ENCODE peak calls at places on chromosome 13, in six cellular contexts. One of them, this sample, is unnamed.

GRCh38 chr13:42173789-42174343 is 98.1 kb upstream of the AKAP11 start:
- DNase-seq in heart left ventricle: no peak
- DNase-seq in thyroid gland: no peak
- DNase-seq in astrocyte of the spinal cord: no peak
- DNase-seq in GM12865: no peak
- DNase-seq in AG09309: no peak
- DNase-seq in this sample: no peak

GRCh38 chr13:63942372-63942771 is 2526.7 kb upstream of the PCDH20 start:
- DNase-seq in heart left ventricle: no peak
- DNase-seq in thyroid gland: peak
- DNase-seq in astrocyte of the spinal cord: no peak
- DNase-seq in GM12865: no peak
- DNase-seq in AG09309: no peak
- DNase-seq in this sample: peak

GRCh38 chr13:48178126-48178525 is 54.9 kb upstream of the ITM2B start:
- DNase-seq in heart left ventricle: no peak
- DNase-seq in thyroid gland: no peak
- DNase-seq in astrocyte of the spinal cord: no peak
- DNase-seq in GM12865: no peak
- DNase-seq in AG09309: no peak
- DNase-seq in this sample: peak

GRCh38 chr13:51929699-51930098 is 67.9 kb downstream of the CCDC70 start:
- DNase-seq in heart left ventricle: no peak
- DNase-seq in thyroid gland: no peak
- DNase-seq in astrocyte of the spinal cord: no peak
- DNase-seq in GM12865: no peak
- DNase-seq in AG09309: no peak
- DNase-seq in this sample: no peak

GRCh38 chr13:98509271-98510155 is 67.4 kb downstream of the STK24 start:
- DNase-seq in heart left ventricle: peak
- DNase-seq in thyroid gland: peak
- DNase-seq in astrocyte of the spinal cord: peak
- DNase-seq in GM12865: peak
- DNase-seq in AG09309: peak
- DNase-seq in this sample: peak

GRCh38 chr13:25372275-25373081 is 704 bp downstream of the ATP8A2 start:
- DNase-seq in heart left ventricle: no peak
- DNase-seq in thyroid gland: no peak
- DNase-seq in astrocyte of the spinal cord: no peak
- DNase-seq in GM12865: no peak
- DNase-seq in AG09309: no peak
- DNase-seq in this sample: no peak

GRCh38 chr13:97948041-97948440 is 5.4 kb upstream of the IPO5 start:
- DNase-seq in heart left ventricle: no peak
- DNase-seq in thyroid gland: no peak
- DNase-seq in astrocyte of the spinal cord: no peak
- DNase-seq in GM12865: no peak
- DNase-seq in AG09309: no peak
- DNase-seq in this sample: no peak

GRCh38 chr13:84126671-84127171 is 244.4 kb upstream of the SLITRK1 start:
- DNase-seq in heart left ventricle: no peak
- DNase-seq in thyroid gland: peak
- DNase-seq in astrocyte of the spinal cord: no peak
- DNase-seq in GM12865: peak
- DNase-seq in AG09309: no peak
- DNase-seq in this sample: no peak

GRCh38 chr13:50989476-50989875 is 79.9 kb downstream of the RNASEH2B start:
- DNase-seq in heart left ventricle: no peak
- DNase-seq in thyroid gland: no peak
- DNase-seq in astrocyte of the spinal cord: peak
- DNase-seq in GM12865: no peak
- DNase-seq in AG09309: no peak
- DNase-seq in this sample: peak

GRCh38 chr13:112771139-112771876 is 81.5 kb downstream of the ATP11A start:
- DNase-seq in heart left ventricle: no peak
- DNase-seq in thyroid gland: peak
- DNase-seq in astrocyte of the spinal cord: no peak
- DNase-seq in GM12865: no peak
- DNase-seq in AG09309: no peak
- DNase-seq in this sample: no peak

GRCh38 chr13:50779443-50780200 is 63.9 kb downstream of the DLEU7 start:
- DNase-seq in heart left ventricle: no peak
- DNase-seq in thyroid gland: no peak
- DNase-seq in astrocyte of the spinal cord: no peak
- DNase-seq in GM12865: no peak
- DNase-seq in AG09309: no peak
- DNase-seq in this sample: no peak

GRCh38 chr13:53010374-53011105 is 18.1 kb upstream of the OLFM4 start:
- DNase-seq in heart left ventricle: no peak
- DNase-seq in thyroid gland: peak
- DNase-seq in astrocyte of the spinal cord: no peak
- DNase-seq in GM12865: no peak
- DNase-seq in AG09309: no peak
- DNase-seq in this sample: no peak

GRCh38 chr13:51148952-51149573 is 38.0 kb upstream of the C13orf42 start:
- DNase-seq in heart left ventricle: no peak
- DNase-seq in thyroid gland: peak
- DNase-seq in astrocyte of the spinal cord: peak
- DNase-seq in GM12865: peak
- DNase-seq in AG09309: peak
- DNase-seq in this sample: peak

GRCh38 chr13:48126944-48127814 is 32.3 kb upstream of the MED4 start:
- DNase-seq in heart left ventricle: peak
- DNase-seq in thyroid gland: peak
- DNase-seq in astrocyte of the spinal cord: peak
- DNase-seq in GM12865: peak
- DNase-seq in AG09309: peak
- DNase-seq in this sample: peak

GRCh38 chr13:79749985-79750551 is 269.1 kb downstream of the NDFIP2 start:
- DNase-seq in heart left ventricle: peak
- DNase-seq in thyroid gland: peak
- DNase-seq in astrocyte of the spinal cord: peak
- DNase-seq in GM12865: no peak
- DNase-seq in AG09309: peak
- DNase-seq in this sample: peak

GRCh38 chr13:101985321-101985720 is 416.5 kb downstream of the FGF14 start:
- DNase-seq in heart left ventricle: no peak
- DNase-seq in thyroid gland: no peak
- DNase-seq in astrocyte of the spinal cord: peak
- DNase-seq in GM12865: no peak
- DNase-seq in AG09309: no peak
- DNase-seq in this sample: peak

GRCh38 chr13:97256343-97256783 is 34.2 kb downstream of the MBNL2 start:
- DNase-seq in heart left ventricle: no peak
- DNase-seq in thyroid gland: no peak
- DNase-seq in astrocyte of the spinal cord: peak
- DNase-seq in GM12865: no peak
- DNase-seq in AG09309: peak
- DNase-seq in this sample: peak

GRCh38 chr13:101925731-101926130 is 473.3 kb downstream of the ITGBL1 start:
- DNase-seq in heart left ventricle: no peak
- DNase-seq in thyroid gland: no peak
- DNase-seq in astrocyte of the spinal cord: no peak
- DNase-seq in GM12865: no peak
- DNase-seq in AG09309: no peak
- DNase-seq in this sample: no peak

GRCh38 chr13:20442798-20443381 is 82.8 kb downstream of the CRYL1 start:
- DNase-seq in heart left ventricle: no peak
- DNase-seq in thyroid gland: peak
- DNase-seq in astrocyte of the spinal cord: no peak
- DNase-seq in GM12865: no peak
- DNase-seq in AG09309: no peak
- DNase-seq in this sample: no peak

GRCh38 chr13:81745391-81745790 is 1404.5 kb upstream of the SPRY2 start:
- DNase-seq in heart left ventricle: no peak
- DNase-seq in thyroid gland: no peak
- DNase-seq in astrocyte of the spinal cord: no peak
- DNase-seq in GM12865: no peak
- DNase-seq in AG09309: no peak
- DNase-seq in this sample: no peak

DNA sequence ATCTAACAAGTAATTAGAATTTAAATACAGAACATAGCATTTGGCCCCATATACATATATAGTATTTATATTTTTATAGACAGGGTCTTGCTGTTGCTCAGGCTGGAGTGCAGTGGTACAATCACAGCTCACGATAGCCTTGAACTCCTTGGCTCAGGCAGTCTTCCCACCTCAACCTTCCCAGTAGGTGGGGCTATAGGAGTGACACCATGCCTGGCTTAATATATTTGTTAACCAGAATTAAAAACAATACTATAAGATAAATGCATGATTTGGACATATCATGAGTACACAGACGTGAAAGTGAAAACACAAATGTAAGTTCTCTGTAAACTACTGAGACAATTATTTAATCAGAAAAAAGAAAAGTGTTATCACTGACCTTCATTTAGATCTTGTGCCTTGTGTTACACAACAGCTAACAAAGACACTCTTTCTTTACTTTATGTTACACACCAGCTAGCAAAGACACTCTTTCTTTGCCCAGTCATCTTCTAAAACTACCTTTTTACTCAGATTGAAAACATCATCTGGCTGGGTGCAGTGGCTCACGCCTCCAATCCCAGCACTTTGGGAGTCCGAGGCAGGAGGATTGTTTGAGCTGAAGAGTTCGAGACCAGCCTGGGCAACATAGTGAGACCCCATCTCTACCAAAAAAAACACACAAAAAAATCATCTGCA is 22.6 kb downstream of the CARS2 start:
- DNase-seq in heart left ventricle: no peak
- DNase-seq in thyroid gland: no peak
- DNase-seq in astrocyte of the spinal cord: peak
- DNase-seq in GM12865: no peak
- DNase-seq in AG09309: no peak
- DNase-seq in this sample: peak
- TF ChIP-seq CTCF in heart left ventricle: no peak
- TF ChIP-seq CTCF in thyroid gland: no peak
- TF ChIP-seq CTCF in astrocyte of the spinal cord: peak
- TF ChIP-seq CTCF in GM12865: no peak
- TF ChIP-seq CTCF in AG09309: peak
- TF ChIP-seq CTCF in this sample: peak

DNA sequence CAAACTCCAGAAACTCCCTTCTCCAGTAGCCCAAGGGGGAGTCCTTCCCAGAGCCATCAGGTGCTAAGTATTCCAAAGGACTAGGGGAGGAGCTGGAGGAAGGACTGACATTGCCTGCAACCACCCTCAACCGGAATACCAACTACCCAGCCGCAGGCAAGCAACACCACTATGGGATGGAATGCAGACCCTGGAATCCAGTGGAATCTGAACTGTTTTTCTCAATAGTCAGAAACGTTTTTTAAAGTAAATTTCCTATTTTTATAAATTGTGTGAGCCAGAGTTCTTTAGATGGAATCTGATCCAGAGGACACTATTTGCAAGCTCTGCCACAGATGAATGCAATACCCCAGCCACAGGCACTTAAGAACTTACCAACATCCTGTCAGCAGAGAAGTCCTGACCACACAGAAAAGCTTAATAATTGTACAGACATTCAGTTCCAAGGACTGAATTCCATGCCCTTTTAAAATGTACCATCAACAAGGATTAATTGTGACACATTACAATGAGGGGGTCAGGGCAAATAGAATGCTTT is 92.1 kb downstream of the USP12 start:
- DNase-seq in heart left ventricle: no peak
- DNase-seq in thyroid gland: no peak
- DNase-seq in astrocyte of the spinal cord: peak
- DNase-seq in GM12865: no peak
- DNase-seq in AG09309: peak
- DNase-seq in this sample: peak
- H3K4me3 ChIP-seq in heart left ventricle: no peak
- H3K4me3 ChIP-seq in thyroid gland: no peak
- H3K4me3 ChIP-seq in astrocyte of the spinal cord: no peak
- H3K4me3 ChIP-seq in GM12865: no peak
- H3K4me3 ChIP-seq in AG09309: no peak
- H3K4me3 ChIP-seq in this sample: no peak

DNA sequence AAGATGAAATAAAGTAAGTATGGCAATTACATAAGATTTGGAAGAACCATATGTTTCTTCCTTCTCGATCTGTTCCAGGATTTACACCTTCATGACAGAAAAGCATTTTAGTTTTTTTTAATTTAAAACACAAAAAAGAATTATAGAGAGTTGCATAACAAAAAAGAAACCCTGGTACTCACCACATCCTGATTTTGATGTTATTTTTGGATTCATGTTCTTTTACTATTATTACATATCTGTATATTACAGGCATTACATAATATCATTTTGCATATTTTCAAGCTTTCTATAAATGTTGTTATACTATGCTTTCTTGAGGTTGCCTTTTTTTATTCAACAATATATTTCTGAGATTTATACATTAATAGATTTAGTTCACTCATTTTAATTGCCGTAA is 6.7 kb upstream of the KATNAL1 start:
- DNase-seq in heart left ventricle: no peak
- DNase-seq in thyroid gland: no peak
- DNase-seq in astrocyte of the spinal cord: no peak
- DNase-seq in GM12865: no peak
- DNase-seq in AG09309: no peak
- DNase-seq in this sample: no peak
- TF ChIP-seq CTCF in heart left ventricle: no peak
- TF ChIP-seq CTCF in thyroid gland: no peak
- TF ChIP-seq CTCF in astrocyte of the spinal cord: no peak
- TF ChIP-seq CTCF in GM12865: no peak
- TF ChIP-seq CTCF in AG09309: no peak
- TF ChIP-seq CTCF in this sample: no peak

GRCh38 chr13:109779876-109780516 is 6.4 kb downstream of the IRS2 start:
- DNase-seq in heart left ventricle: no peak
- DNase-seq in thyroid gland: no peak
- DNase-seq in astrocyte of the spinal cord: peak
- DNase-seq in GM12865: no peak
- DNase-seq in AG09309: no peak
- DNase-seq in this sample: no peak

GRCh38 chr13:109776575-109776974 is 9.8 kb downstream of the IRS2 start:
- DNase-seq in heart left ventricle: no peak
- DNase-seq in thyroid gland: no peak
- DNase-seq in astrocyte of the spinal cord: peak
- DNase-seq in GM12865: no peak
- DNase-seq in AG09309: no peak
- DNase-seq in this sample: no peak

GRCh38 chr13:109779074-109779473 is 7.3 kb downstream of the IRS2 start:
- DNase-seq in heart left ventricle: no peak
- DNase-seq in thyroid gland: no peak
- DNase-seq in astrocyte of the spinal cord: peak
- DNase-seq in GM12865: no peak
- DNase-seq in AG09309: no peak
- DNase-seq in this sample: no peak

GRCh38 chr13:109780880-109781383 is 5.5 kb downstream of the IRS2 start:
- DNase-seq in heart left ventricle: no peak
- DNase-seq in thyroid gland: no peak
- DNase-seq in astrocyte of the spinal cord: no peak
- DNase-seq in GM12865: no peak
- DNase-seq in AG09309: no peak
- DNase-seq in this sample: no peak

DNA sequence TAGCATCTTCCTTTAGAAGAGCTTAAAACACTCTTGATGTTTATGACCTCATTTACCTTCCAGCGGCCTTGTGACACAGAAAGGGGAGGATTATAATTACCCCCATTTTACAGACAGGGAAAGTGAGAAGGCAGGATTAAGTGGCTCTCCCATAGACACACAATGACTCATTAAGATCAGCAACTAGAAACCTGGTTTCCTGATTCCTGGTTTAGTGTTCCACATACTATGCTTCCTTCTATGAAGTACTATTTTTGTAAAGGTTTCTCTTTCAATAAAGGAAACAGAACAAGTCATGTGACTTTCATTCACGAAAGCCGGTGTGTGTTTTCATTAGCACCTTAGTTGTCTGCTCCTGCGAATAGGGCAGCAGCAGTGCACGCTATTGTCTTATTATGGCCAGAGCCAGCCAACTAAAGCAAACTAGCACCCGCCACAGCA is 8.3 kb downstream of the IRS2 start:
- DNase-seq in heart left ventricle: no peak
- DNase-seq in thyroid gland: peak
- DNase-seq in astrocyte of the spinal cord: peak
- DNase-seq in GM12865: no peak
- DNase-seq in AG09309: no peak
- DNase-seq in this sample: peak
- H3K4me3 ChIP-seq in heart left ventricle: no peak
- H3K4me3 ChIP-seq in thyroid gland: no peak
- H3K4me3 ChIP-seq in astrocyte of the spinal cord: no peak
- H3K4me3 ChIP-seq in GM12865: no peak
- H3K4me3 ChIP-seq in AG09309: no peak
- H3K4me3 ChIP-seq in this sample: no peak